ENCODE peak calls at places on chromosomes 11 and 22, in six cellular contexts. One of them, this sample, is unnamed.

GRCh38 chr11:64560941-64561340 is 30.1 kb upstream of the SLC22A12 start:
- DNase-seq in GM12892: no peak
- DNase-seq in PC-9: no peak
- DNase-seq in colonic mucosa: no peak
- DNase-seq in NCI-H1417: no peak
- DNase-seq in LHCN-M2: no peak
- DNase-seq in this sample: no peak

GRCh38 chr11:4751201-4751600 is 18.5 kb downstream of the OR51F1 start:
- DNase-seq in GM12892: no peak
- DNase-seq in PC-9: no peak
- DNase-seq in colonic mucosa: no peak
- DNase-seq in NCI-H1417: peak; percentile 18
- DNase-seq in LHCN-M2: no peak
- DNase-seq in this sample: no peak

GRCh38 chr22:22745225-22746060 is 101.0 kb downstream of the GGTLC2 start:
- DNase-seq in GM12892: no peak
- DNase-seq in PC-9: peak; percentile 3
- DNase-seq in colonic mucosa: peak; percentile 41
- DNase-seq in NCI-H1417: no peak
- DNase-seq in LHCN-M2: no peak
- DNase-seq in this sample: no peak

GRCh38 chr22:37254206-37254866 is 10.3 kb upstream of the RAC2 start:
- DNase-seq in GM12892: no peak
- DNase-seq in PC-9: peak; percentile 57
- DNase-seq in colonic mucosa: no peak
- DNase-seq in NCI-H1417: no peak
- DNase-seq in LHCN-M2: peak; percentile 69
- DNase-seq in this sample: no peak

GRCh38 chr22:46105494-46106278 is 44.6 kb upstream of the PPARA start:
- DNase-seq in GM12892: no peak
- DNase-seq in PC-9: peak; percentile 86
- DNase-seq in colonic mucosa: no peak
- DNase-seq in NCI-H1417: no peak
- DNase-seq in LHCN-M2: peak; percentile 88
- DNase-seq in this sample: no peak

GRCh38 chr11:92776676-92777075 is 192.8 kb upstream of the MTNR1B start:
- DNase-seq in GM12892: no peak
- DNase-seq in PC-9: no peak
- DNase-seq in colonic mucosa: no peak
- DNase-seq in NCI-H1417: no peak
- DNase-seq in LHCN-M2: no peak
- DNase-seq in this sample: no peak

GRCh38 chr11:126359431-126360048 is 4.1 kb downstream of the ST3GAL4 start:
- DNase-seq in GM12892: no peak
- DNase-seq in PC-9: no peak
- DNase-seq in colonic mucosa: peak; percentile 75
- DNase-seq in NCI-H1417: no peak
- DNase-seq in LHCN-M2: no peak
- DNase-seq in this sample: peak; percentile 99

GRCh38 chr11:118530683-118531596 is at the start of gene TMEM25:
- DNase-seq in GM12892: peak; percentile 94
- DNase-seq in PC-9: peak; percentile 67
- DNase-seq in colonic mucosa: peak; percentile 59
- DNase-seq in NCI-H1417: peak; percentile 82
- DNase-seq in LHCN-M2: peak; percentile 58
- DNase-seq in this sample: peak; percentile 62

GRCh38 chr11:31995525-31996123 is 95.2 kb upstream of the RCN1 start:
- DNase-seq in GM12892: no peak
- DNase-seq in PC-9: no peak
- DNase-seq in colonic mucosa: no peak
- DNase-seq in NCI-H1417: no peak
- DNase-seq in LHCN-M2: peak; percentile 28
- DNase-seq in this sample: no peak

GRCh38 chr22:35411112-35411511 is 11.2 kb downstream of the MCM5 start:
- DNase-seq in GM12892: peak; percentile 52
- DNase-seq in PC-9: no peak
- DNase-seq in colonic mucosa: no peak
- DNase-seq in NCI-H1417: no peak
- DNase-seq in LHCN-M2: no peak
- DNase-seq in this sample: no peak

GRCh38 chr22:30425616-30426394 is at the start of gene MTFP1:
- DNase-seq in GM12892: peak; percentile 49
- DNase-seq in PC-9: peak; percentile 60
- DNase-seq in colonic mucosa: peak; percentile 74
- DNase-seq in NCI-H1417: peak; percentile 48
- DNase-seq in LHCN-M2: peak; percentile 70
- DNase-seq in this sample: no peak

GRCh38 chr22:41912338-41913039 is 2.4 kb downstream of the SHISA8 start:
- DNase-seq in GM12892: no peak
- DNase-seq in PC-9: no peak
- DNase-seq in colonic mucosa: no peak
- DNase-seq in NCI-H1417: no peak
- DNase-seq in LHCN-M2: no peak
- DNase-seq in this sample: no peak

GRCh38 chr11:121889931-121890330 is 226.1 kb downstream of the BLID start:
- DNase-seq in GM12892: no peak
- DNase-seq in PC-9: no peak
- DNase-seq in colonic mucosa: no peak
- DNase-seq in NCI-H1417: no peak
- DNase-seq in LHCN-M2: peak; percentile 48
- DNase-seq in this sample: no peak